ENCODE peak calls at places on chromosomes 6 and 20, in four cellular contexts. D, V, W and E are unnamed samples.

GRCh38 chr6:168318090-168318489 is 1.5 kb downstream of the DACT2 start:
- DNase-seq in D (no peak), V (no peak), W (no peak), E (no peak)

GRCh38 chr6:111263837-111264236 is 176.5 kb downstream of the SLC16A10 start:
- DNase-seq in D (no peak), V (peak), W (peak), E (peak)

GRCh38 chr20:43583133-43583864 is 7.4 kb upstream of the IFT52 start:
- DNase-seq in D (no peak), V (no peak), W (no peak), E (no peak)

GRCh38 chr6:1316482-1317220 is 4.8 kb downstream of the FOXQ1 start:
- DNase-seq in D (no peak), V (peak), W (no peak), E (peak)

GRCh38 chr20:6680441-6680840 is 87.0 kb upstream of the BMP2 start:
- DNase-seq in D (no peak), V (no peak), W (no peak), E (no peak)

GRCh38 chr6:1402369-1402768 is 13.0 kb downstream of the FOXF2 start:
- DNase-seq in D (no peak), V (no peak), W (no peak), E (no peak)

GRCh38 chr6:139955366-139956155 is 581.1 kb upstream of the CITED2 start:
- DNase-seq in D (no peak), V (no peak), W (no peak), E (no peak)

GRCh38 chr6:8137529-8137939 is 35.2 kb upstream of the EEF1E1 start:
- DNase-seq in D (no peak), V (no peak), W (no peak), E (no peak)

GRCh38 chr20:4726710-4727391 is 5.1 kb downstream of the PRND start:
- DNase-seq in D (no peak), V (peak), W (peak), E (peak)

GRCh38 chr6:146354451-146354850 is 189.2 kb upstream of the RAB32 start:
- DNase-seq in D (no peak), V (no peak), W (no peak), E (no peak)

GRCh38 chr6:149031545-149032317 is 284.9 kb downstream of the UST start:
- DNase-seq in D (no peak), V (peak), W (peak), E (no peak)

GRCh38 chr6:126625019-126625418 is 285.1 kb downstream of the CENPW start:
- DNase-seq in D (no peak), V (peak), W (peak), E (peak)

GRCh38 chr6:81696505-81696904 is 56.0 kb downstream of the TENT5A start:
- DNase-seq in D (no peak), V (no peak), W (no peak), E (peak)

GRCh38 chr6:150208606-150209352 is 65.9 kb downstream of the PPP1R14C start:
- DNase-seq in D (no peak), V (no peak), W (no peak), E (no peak)

GRCh38 chr6:81326856-81327561 is 425.5 kb downstream of the TENT5A start:
- DNase-seq in D (no peak), V (no peak), W (peak), E (no peak)

GRCh38 chr20:23103284-23104018 is 17.3 kb upstream of the CD93 start:
- DNase-seq in D (no peak), V (peak), W (peak), E (no peak)

GRCh38 chr6:11171952-11172351 is 60.4 kb upstream of the ERVFRD-1 start:
- DNase-seq in D (no peak), V (no peak), W (no peak), E (no peak)

GRCh38 chr6:72206606-72207005 is 320.3 kb downstream of the RIMS1 start:
- DNase-seq in D (no peak), V (no peak), W (no peak), E (no peak)

GRCh38 chr6:124961784-124962611 is at the start of gene RNF217:
- DNase-seq in D (no peak), V (peak), W (peak), E (peak)

GRCh38 chr20:25009218-25010145 is 16.9 kb upstream of the APMAP start:
- DNase-seq in D (no peak), V (no peak), W (no peak), E (no peak)

GRCh38 chr6:21109421-21110178 is 484.0 kb upstream of the SOX4 start:
- DNase-seq in D (no peak), V (peak), W (peak), E (peak)

GRCh38 chr6:14748679-14749078 is 497.2 kb upstream of the JARID2 start:
- DNase-seq in D (no peak), V (no peak), W (peak), E (no peak)

GRCh38 chr6:2616796-2617195 is 133.9 kb downstream of the MYLK4 start:
- DNase-seq in D (no peak), V (peak), W (no peak), E (peak)

GRCh38 chr6:16533721-16534136 is 227.5 kb downstream of the ATXN1 start:
- DNase-seq in D (no peak), V (no peak), W (no peak), E (no peak)

GRCh38 chr6:135506270-135506997 is 8.9 kb upstream of the AHI1 start:
- DNase-seq in D (no peak), V (peak), W (peak), E (peak)

GRCh38 chr20:43572891-43573290 is 14.1 kb downstream of the SGK2 start:
- DNase-seq in D (no peak), V (no peak), W (no peak), E (no peak)

GRCh38 chr20:45019027-45019763 is 52.9 kb downstream of the STK4 start:
- DNase-seq in D (no peak), V (no peak), W (no peak), E (no peak)

GRCh38 chr6:122564230-122564629 is 46.0 kb upstream of the PKIB start:
- DNase-seq in D (no peak), V (no peak), W (no peak), E (no peak)

GRCh38 chr6:15528870-15529269 is 134.0 kb downstream of the DTNBP1 start:
- DNase-seq in D (no peak), V (no peak), W (no peak), E (no peak)

GRCh38 chr6:44540881-44541280 is 153.4 kb downstream of the CDC5L start:
- DNase-seq in D (no peak), V (no peak), W (no peak), E (no peak)

GRCh38 chr6:45026003-45026516 is 302.1 kb upstream of the RUNX2 start:
- DNase-seq in D (no peak), V (peak), W (peak), E (peak)

GRCh38 chr6:82363368-82364086 is at the start of gene TPBG:
- DNase-seq in D (no peak), V (peak), W (peak), E (peak)

GRCh38 chr6:104597541-104598050 is 262.1 kb downstream of the HACE1 start:
- DNase-seq in D (no peak), V (peak), W (peak), E (peak)

GRCh38 chr6:36860126-36860525 is 14.5 kb downstream of the PPIL1 start:
- DNase-seq in D (no peak), V (no peak), W (no peak), E (no peak)

GRCh38 chr6:74044417-74045096 is 348.6 kb downstream of the CD109 start:
- DNase-seq in D (no peak), V (peak), W (peak), E (peak)

GRCh38 chr20:24149881-24150307 is 161.3 kb upstream of the GGTLC1 start:
- DNase-seq in D (no peak), V (no peak), W (no peak), E (no peak)

GRCh38 chr6:80280258-80281010 is 174.0 kb downstream of the BCKDHB start:
- DNase-seq in D (no peak), V (peak), W (peak), E (no peak)

GRCh38 chr6:3837781-3838180 is 11.4 kb upstream of the FAM50B start:
- DNase-seq in D (no peak), V (no peak), W (no peak), E (no peak)
- TF ChIP-seq CTCF in D (no peak), V (no peak), W (no peak), E (no peak)

GRCh38 chr20:38106461-38106860 is 58.6 kb downstream of the TGM2 start:
- DNase-seq in D (no peak), V (no peak), W (no peak), E (no peak)

GRCh38 chr20:38098952-38099351 is 65.4 kb downstream of the RPRD1B start:
- DNase-seq in D (no peak), V (no peak), W (peak), E (no peak)

GRCh38 chr20:38109025-38109541 is 56.0 kb downstream of the TGM2 start:
- DNase-seq in D (peak), V (peak), W (peak), E (peak)

GRCh38 chr20:38108438-38109024 is 56.5 kb downstream of the TGM2 start:
- DNase-seq in D (no peak), V (peak), W (peak), E (peak)

GRCh38 chr20:38104283-38104682 is 60.8 kb downstream of the TGM2 start:
- DNase-seq in D (no peak), V (no peak), W (no peak), E (no peak)
- H3K4me3 ChIP-seq in D (no peak), V (no peak), W (no peak), E (no peak)

DNA sequence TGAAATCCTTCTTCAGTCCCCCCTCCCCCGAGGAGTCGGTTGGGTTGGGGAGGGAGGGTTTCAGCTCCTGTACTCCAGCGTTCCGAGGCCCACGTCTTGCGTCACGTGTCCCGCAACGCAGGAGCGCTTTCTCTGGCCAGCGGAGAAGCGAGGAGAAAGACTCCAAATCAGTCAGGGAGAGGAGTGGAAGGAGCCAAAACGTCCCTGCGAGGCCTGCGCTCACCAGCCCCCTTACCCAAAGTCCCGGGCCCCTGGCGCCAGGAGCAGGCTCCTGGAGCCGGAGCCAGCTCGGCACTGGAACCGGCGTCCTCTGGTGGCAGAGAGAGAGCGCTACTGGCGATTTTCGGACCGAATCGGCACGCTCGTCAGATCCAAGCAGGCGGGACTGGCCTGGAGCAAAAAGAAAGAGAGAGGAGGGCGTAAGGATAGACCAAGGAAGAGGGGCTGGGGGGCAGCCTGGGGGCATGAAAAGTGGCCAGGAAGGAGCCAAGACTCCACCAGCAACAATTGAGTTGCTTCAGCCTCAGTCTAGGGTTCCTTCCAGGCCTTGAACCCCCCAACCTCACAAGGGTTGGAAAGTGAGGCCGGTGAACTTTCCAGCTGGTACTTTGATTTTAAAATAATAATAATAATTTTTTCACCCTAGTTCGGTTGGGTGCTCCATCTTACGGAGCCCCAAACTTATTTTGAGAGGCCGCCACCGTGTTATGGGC is at the start of gene GNAS:
- DNase-seq in D (no peak), V (peak), W (peak), E (peak)
- TF ChIP-seq CTCF in D (peak), V (peak), W (peak), E (peak)

GRCh38 chr6:89951574-89952360 is 57.5 kb downstream of the GJA10 start:
- DNase-seq in D (no peak), V (peak), W (peak), E (peak)

GRCh38 chr6:89950879-89951391 is 56.7 kb downstream of the GJA10 start:
- DNase-seq in D (no peak), V (peak), W (peak), E (no peak)

GRCh38 chr6:89952696-89953095 is 58.4 kb downstream of the GJA10 start:
- DNase-seq in D (no peak), V (peak), W (peak), E (peak)

GRCh38 chr6:89950446-89950845 is 56.2 kb downstream of the GJA10 start:
- DNase-seq in D (no peak), V (no peak), W (no peak), E (no peak)

DNA sequence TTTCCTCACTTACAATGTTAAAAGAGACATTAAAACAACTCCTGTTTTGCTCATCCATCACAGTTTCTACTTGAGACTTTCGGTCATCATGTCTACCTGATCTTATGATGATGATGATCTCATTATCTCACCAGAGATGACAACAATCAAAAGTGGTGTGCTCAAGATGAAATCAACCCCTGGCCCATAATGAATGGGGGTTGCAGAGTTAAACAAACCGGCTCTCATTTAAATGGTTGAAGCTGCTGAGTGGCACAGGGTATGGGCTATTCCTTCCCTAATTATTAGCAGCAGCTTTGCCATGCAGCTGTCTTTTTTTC is 58.1 kb downstream of the GJA10 start:
- DNase-seq in D (no peak), V (no peak), W (no peak), E (no peak)
- H3K4me3 ChIP-seq in D (no peak), V (no peak), W (no peak), E (no peak)

DNA sequence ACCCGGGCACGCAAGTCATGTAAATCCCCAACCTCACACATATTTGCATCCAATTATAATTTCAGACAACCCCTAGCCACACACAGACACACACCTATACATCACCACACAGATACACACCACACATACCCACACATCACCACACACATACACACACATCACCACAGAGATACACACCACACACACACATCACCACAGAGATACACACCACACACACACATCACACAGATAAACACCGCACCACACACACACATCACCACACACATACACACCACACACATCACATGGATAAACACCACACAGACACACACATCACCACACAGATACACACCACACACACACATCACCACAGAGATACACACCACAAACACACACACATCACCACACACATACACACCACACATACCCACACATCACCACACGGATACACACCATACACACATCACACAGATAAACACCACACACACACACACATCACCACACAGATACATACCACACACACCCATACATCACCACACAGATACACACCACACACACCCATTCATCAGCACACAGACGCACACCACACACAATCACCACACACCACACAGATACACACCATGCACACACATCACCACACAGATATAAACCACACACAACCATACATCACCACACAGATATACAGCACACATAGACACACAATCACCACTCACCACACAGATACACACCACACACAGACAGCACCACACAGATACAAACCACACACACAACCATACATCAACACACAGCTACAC is 74.6 kb downstream of the GRM4 start:
- DNase-seq in D (no peak), V (no peak), W (no peak), E (no peak)
- TF ChIP-seq CTCF in D (no peak), V (no peak), W (no peak), E (no peak)

DNA sequence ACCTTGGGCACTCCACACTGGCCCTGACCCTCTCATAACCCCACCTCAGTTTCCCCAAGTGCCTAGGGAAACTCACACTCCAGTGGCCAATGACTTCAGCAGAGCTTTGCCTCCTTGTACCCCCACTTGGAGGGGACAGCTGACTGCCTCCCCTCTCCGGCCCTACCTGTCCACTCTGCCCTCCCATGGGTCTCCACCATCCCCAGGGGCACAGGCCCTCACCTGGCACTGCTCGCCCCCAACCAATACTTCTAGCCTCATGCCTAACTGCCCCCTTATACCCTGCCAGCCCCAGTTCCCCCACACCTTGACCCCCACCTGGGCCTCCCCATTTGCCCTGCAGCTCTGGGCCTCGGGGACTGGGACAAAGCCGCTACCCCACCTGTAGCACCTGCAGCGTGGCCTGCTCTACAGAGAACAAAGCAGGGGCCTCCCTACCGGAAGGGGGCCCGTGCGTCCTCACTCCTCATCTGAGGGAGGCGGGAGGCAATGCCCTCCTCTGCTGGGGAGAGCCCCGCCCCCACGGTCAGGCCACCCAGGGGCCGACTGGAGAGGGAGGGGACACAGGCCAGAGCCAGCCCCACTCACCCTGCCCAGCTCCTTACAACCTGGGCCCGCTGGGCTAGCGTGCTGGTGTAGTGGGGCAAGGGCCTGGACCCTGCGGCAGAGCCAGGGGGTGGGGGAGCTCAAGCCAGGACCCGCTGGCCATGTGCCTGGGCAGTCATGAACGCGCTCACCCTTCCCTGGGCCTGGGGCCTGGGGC is 8.2 kb downstream of the LAMA5 start:
- DNase-seq in D (no peak), V (no peak), W (no peak), E (no peak)
- H3K4me3 ChIP-seq in D (peak), V (no peak), W (no peak), E (no peak)

DNA sequence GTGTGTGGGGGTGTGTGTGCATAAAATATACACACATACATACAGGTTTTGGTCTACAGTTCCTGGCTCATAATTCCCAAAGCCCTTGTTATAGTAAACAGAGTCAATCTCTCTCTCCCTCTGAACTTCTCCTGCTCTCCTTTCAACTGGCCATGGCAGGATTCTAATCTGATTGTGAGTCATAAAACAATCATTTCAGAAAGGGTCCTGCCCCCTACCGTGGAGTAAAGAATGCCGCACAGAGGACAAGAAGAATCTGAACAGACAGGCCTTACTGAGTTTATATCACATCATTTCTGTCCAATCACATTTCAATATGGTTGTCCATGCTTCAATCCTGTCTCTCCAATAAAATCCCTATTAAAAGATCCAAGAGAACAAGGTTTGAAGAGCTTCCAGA is 416.9 kb downstream of the FRK start:
- DNase-seq in D (no peak), V (peak), W (peak), E (peak)
- TF ChIP-seq CTCF in D (peak), V (no peak), W (no peak), E (peak)

GRCh38 chr20:2101057-2101934 is at the start of gene STK35:
- DNase-seq in D (peak), V (peak), W (peak), E (peak)

GRCh38 chr20:2101935-2102584 is 433 bp downstream of the STK35 start:
- DNase-seq in D (peak), V (peak), W (peak), E (peak)

GRCh38 chr20:2103454-2104153 is 2.0 kb downstream of the STK35 start:
- DNase-seq in D (no peak), V (peak), W (no peak), E (no peak)

GRCh38 chr20:2102585-2103453 is 1.2 kb downstream of the STK35 start:
- DNase-seq in D (no peak), V (peak), W (peak), E (peak)

GRCh38 chr20:2104236-2104635 is 2.6 kb downstream of the STK35 start:
- DNase-seq in D (no peak), V (no peak), W (no peak), E (peak)
- H3K4me3 ChIP-seq in D (peak), V (peak), W (peak), E (peak)